ENCODE peak calls at places on chromosomes 16 and 17, in six cellular contexts. One of them, this sample, is unnamed. For H3K4me1, the result is how much of the 10 kb centered on the place peaks cover.

GRCh38 chr17:66542183-66542966 is 240.0 kb downstream of the PRKCA start:
- DNase-seq in H9: no peak
- DNase-seq in mesenchymal stem cell: peak
- DNase-seq in neuronal stem cell: no peak
- DNase-seq in IMR-90: peak
- DNase-seq in H1: no peak
- DNase-seq in this sample: no peak

GRCh38 chr16:27708651-27709050 is 158.7 kb downstream of the KATNIP start:
- DNase-seq in H9: no peak
- DNase-seq in mesenchymal stem cell: no peak
- DNase-seq in neuronal stem cell: no peak
- DNase-seq in IMR-90: no peak
- DNase-seq in H1: no peak
- DNase-seq in this sample: no peak

GRCh38 chr17:70829876-70830275 is 660.5 kb downstream of the KCNJ2 start:
- DNase-seq in H9: no peak
- DNase-seq in mesenchymal stem cell: no peak
- DNase-seq in neuronal stem cell: no peak
- DNase-seq in IMR-90: peak
- DNase-seq in H1: no peak
- DNase-seq in this sample: no peak

GRCh38 chr17:53629188-53629587 is 193.5 kb upstream of the KIF2B start:
- DNase-seq in H9: no peak
- DNase-seq in mesenchymal stem cell: no peak
- DNase-seq in neuronal stem cell: no peak
- DNase-seq in IMR-90: peak
- DNase-seq in H1: no peak
- DNase-seq in this sample: no peak

GRCh38 chr17:9768381-9768934 is 22.9 kb downstream of the DHRS7C start:
- DNase-seq in H9: no peak
- DNase-seq in mesenchymal stem cell: peak
- DNase-seq in neuronal stem cell: peak
- DNase-seq in IMR-90: peak
- DNase-seq in H1: no peak
- DNase-seq in this sample: peak

GRCh38 chr16:1331712-1332617 is 1.5 kb upstream of the BAIAP3 start:
- DNase-seq in H9: peak
- DNase-seq in mesenchymal stem cell: peak
- DNase-seq in neuronal stem cell: no peak
- DNase-seq in IMR-90: peak
- DNase-seq in H1: no peak
- DNase-seq in this sample: peak

GRCh38 chr17:83109793-83110645 is 30.6 kb downstream of the METRNL start:
- DNase-seq in H9: no peak
- DNase-seq in mesenchymal stem cell: peak
- DNase-seq in neuronal stem cell: no peak
- DNase-seq in IMR-90: peak
- DNase-seq in H1: no peak
- DNase-seq in this sample: peak

GRCh38 chr16:1181715-1182671 is 29.1 kb downstream of the CACNA1H start:
- DNase-seq in H9: no peak
- DNase-seq in mesenchymal stem cell: peak
- DNase-seq in neuronal stem cell: no peak
- DNase-seq in IMR-90: peak
- DNase-seq in H1: no peak
- DNase-seq in this sample: no peak

GRCh38 chr17:76131692-76132573 is 9.1 kb downstream of the FOXJ1 start:
- DNase-seq in H9: no peak
- DNase-seq in mesenchymal stem cell: no peak
- DNase-seq in neuronal stem cell: no peak
- DNase-seq in IMR-90: no peak
- DNase-seq in H1: no peak
- DNase-seq in this sample: no peak

GRCh38 chr17:46193246-46193625 is at the start of gene KANSL1:
- DNase-seq in H9: peak
- DNase-seq in mesenchymal stem cell: peak
- DNase-seq in neuronal stem cell: peak
- DNase-seq in IMR-90: peak
- DNase-seq in H1: peak
- DNase-seq in this sample: peak

GRCh38 chr16:50718061-50718760 is 23.7 kb upstream of the CYLD start:
- DNase-seq in H9: no peak
- DNase-seq in mesenchymal stem cell: no peak
- DNase-seq in neuronal stem cell: no peak
- DNase-seq in IMR-90: peak
- DNase-seq in H1: no peak
- DNase-seq in this sample: no peak

GRCh38 chr17:31085563-31085962 is 9.2 kb upstream of the NF1 start:
- DNase-seq in H9: no peak
- DNase-seq in mesenchymal stem cell: peak
- DNase-seq in neuronal stem cell: no peak
- DNase-seq in IMR-90: peak
- DNase-seq in H1: no peak
- DNase-seq in this sample: no peak

GRCh38 chr17:56808503-56808902 is 25.2 kb downstream of the C17orf67 start:
- DNase-seq in H9: no peak
- DNase-seq in mesenchymal stem cell: no peak
- DNase-seq in neuronal stem cell: no peak
- DNase-seq in IMR-90: no peak
- DNase-seq in H1: no peak
- DNase-seq in this sample: no peak

GRCh38 chr17:6059406-6059805 is 10.8 kb upstream of the WSCD1 start:
- DNase-seq in H9: no peak
- DNase-seq in mesenchymal stem cell: no peak
- DNase-seq in neuronal stem cell: no peak
- DNase-seq in IMR-90: no peak
- DNase-seq in H1: no peak
- DNase-seq in this sample: no peak

GRCh38 chr17:83180996-83181481 is 101.6 kb downstream of the METRNL start:
- DNase-seq in H9: peak
- DNase-seq in mesenchymal stem cell: no peak
- DNase-seq in neuronal stem cell: no peak
- DNase-seq in IMR-90: no peak
- DNase-seq in H1: no peak
- DNase-seq in this sample: no peak

GRCh38 chr16:6124136-6124535 is 1026.5 kb upstream of the EEF2KMT start:
- DNase-seq in H9: no peak
- DNase-seq in mesenchymal stem cell: no peak
- DNase-seq in neuronal stem cell: peak
- DNase-seq in IMR-90: no peak
- DNase-seq in H1: no peak
- DNase-seq in this sample: no peak

GRCh38 chr17:72387487-72387886 is 266.7 kb downstream of the SOX9 start:
- DNase-seq in H9: no peak
- DNase-seq in mesenchymal stem cell: peak
- DNase-seq in neuronal stem cell: no peak
- DNase-seq in IMR-90: peak
- DNase-seq in H1: no peak
- DNase-seq in this sample: peak

GRCh38 chr16:2827831-2828520 is 2.1 kb upstream of the ZG16B start:
- DNase-seq in H9: no peak
- DNase-seq in mesenchymal stem cell: no peak
- DNase-seq in neuronal stem cell: no peak
- DNase-seq in IMR-90: no peak
- DNase-seq in H1: no peak
- DNase-seq in this sample: no peak

GRCh38 chr16:64615647-64616280 is 506.1 kb downstream of the CDH11 start:
- DNase-seq in H9: peak
- DNase-seq in mesenchymal stem cell: peak
- DNase-seq in neuronal stem cell: peak
- DNase-seq in IMR-90: peak
- DNase-seq in H1: peak
- DNase-seq in this sample: peak

DNA sequence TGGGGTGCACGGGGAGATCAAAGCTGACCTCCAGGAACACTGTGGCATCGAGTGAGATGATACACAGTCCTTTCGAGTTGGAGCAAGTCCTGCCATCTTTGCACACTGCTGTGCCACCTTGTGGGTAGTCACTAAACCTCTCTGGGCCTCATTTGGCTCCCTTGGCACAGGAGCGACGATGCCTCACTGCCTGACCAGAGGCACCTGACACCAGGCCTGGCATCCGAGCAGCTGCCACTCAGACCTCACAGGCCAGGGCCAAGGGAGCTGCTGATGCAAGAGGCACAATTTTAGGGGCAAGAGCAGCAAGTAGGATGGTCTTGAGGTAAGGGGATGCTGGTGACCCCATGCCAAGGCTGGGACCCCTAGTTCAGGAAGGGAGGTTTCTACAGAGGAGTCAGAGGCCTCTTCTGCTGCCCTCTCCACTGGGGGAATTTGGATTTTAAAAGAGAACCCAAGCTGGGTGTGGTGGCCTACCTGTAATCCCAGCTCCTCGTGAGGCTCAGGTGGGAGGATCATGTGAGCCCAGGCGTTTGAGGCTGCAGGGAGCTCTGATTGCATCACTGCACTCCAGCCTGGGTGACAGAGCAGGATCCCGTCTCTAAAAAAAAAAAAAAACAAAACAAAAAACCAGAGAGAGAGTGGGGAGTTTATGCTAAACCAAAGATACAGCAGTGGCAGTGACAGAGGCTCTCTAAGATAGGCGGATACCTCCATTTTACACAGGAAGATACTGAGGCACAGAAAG is 6.7 kb upstream of the ADGRG1 start:
- DNase-seq in H9: no peak
- DNase-seq in mesenchymal stem cell: no peak
- DNase-seq in neuronal stem cell: no peak
- DNase-seq in IMR-90: no peak
- DNase-seq in H1: no peak
- DNase-seq in this sample: no peak
- H3K4me1 ChIP-seq in H9: under half
- H3K4me1 ChIP-seq in mesenchymal stem cell: half or more
- H3K4me1 ChIP-seq in neuronal stem cell: under half
- H3K4me1 ChIP-seq in IMR-90: under half
- H3K4me1 ChIP-seq in H1: under half
- H3K4me1 ChIP-seq in this sample: under half

GRCh38 chr17:4341616-4341977 is 24.9 kb downstream of the UBE2G1 start:
- DNase-seq in H9: no peak
- DNase-seq in mesenchymal stem cell: no peak
- DNase-seq in neuronal stem cell: no peak
- DNase-seq in IMR-90: no peak
- DNase-seq in H1: no peak
- DNase-seq in this sample: no peak
- H3K4ac ChIP-seq in H9: no peak
- H3K4ac ChIP-seq in mesenchymal stem cell: no peak
- H3K4ac ChIP-seq in neuronal stem cell: no peak
- H3K4ac ChIP-seq in IMR-90: no peak
- H3K4ac ChIP-seq in H1: no peak
- H3K4ac ChIP-seq in this sample: no peak

GRCh38 chr17:49633762-49634486 is 44.0 kb downstream of the SPOP start:
- DNase-seq in H9: no peak
- DNase-seq in mesenchymal stem cell: no peak
- DNase-seq in neuronal stem cell: peak
- DNase-seq in IMR-90: no peak
- DNase-seq in H1: no peak
- DNase-seq in this sample: peak
- H3K27ac ChIP-seq in H9: no peak
- H3K27ac ChIP-seq in mesenchymal stem cell: no peak
- H3K27ac ChIP-seq in neuronal stem cell: no peak
- H3K27ac ChIP-seq in IMR-90: no peak
- H3K27ac ChIP-seq in H1: no peak
- H3K27ac ChIP-seq in this sample: no peak

DNA sequence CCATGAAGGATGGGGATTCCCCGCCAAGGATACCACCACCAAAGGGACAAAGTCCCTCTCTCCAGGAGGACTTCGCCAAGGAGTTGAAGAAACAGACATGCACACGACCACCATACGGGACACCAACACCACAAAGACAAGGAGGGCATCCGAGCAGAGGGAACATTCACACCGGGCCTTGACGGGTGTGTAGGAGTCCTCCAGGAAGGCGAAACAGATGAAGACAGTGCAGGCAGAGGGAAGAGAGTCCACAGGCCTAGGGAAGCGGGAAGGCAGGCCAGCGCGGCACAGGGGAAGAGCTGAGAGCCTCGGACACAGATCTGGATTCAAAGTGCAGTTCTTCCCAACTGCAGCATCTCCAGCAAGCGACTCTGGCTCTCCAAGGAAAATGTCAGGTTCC is 10.8 kb downstream of the COTL1 start:
- DNase-seq in H9: no peak
- DNase-seq in mesenchymal stem cell: no peak
- DNase-seq in neuronal stem cell: no peak
- DNase-seq in IMR-90: no peak
- DNase-seq in H1: no peak
- DNase-seq in this sample: no peak
- H3K4me1 ChIP-seq in H9: under half
- H3K4me1 ChIP-seq in mesenchymal stem cell: under half
- H3K4me1 ChIP-seq in neuronal stem cell: under half
- H3K4me1 ChIP-seq in IMR-90: under half
- H3K4me1 ChIP-seq in H1: under half
- H3K4me1 ChIP-seq in this sample: under half

GRCh38 chr17:38871992-38872605 is 2.2 kb downstream of the LASP1 start:
- DNase-seq in H9: no peak
- DNase-seq in mesenchymal stem cell: no peak
- DNase-seq in neuronal stem cell: no peak
- DNase-seq in IMR-90: no peak
- DNase-seq in H1: no peak
- DNase-seq in this sample: no peak

GRCh38 chr17:38874505-38875419 is 4.9 kb downstream of the LASP1 start:
- DNase-seq in H9: peak
- DNase-seq in mesenchymal stem cell: no peak
- DNase-seq in neuronal stem cell: no peak
- DNase-seq in IMR-90: no peak
- DNase-seq in H1: no peak
- DNase-seq in this sample: no peak

GRCh38 chr17:38873646-38874380 is 4.0 kb downstream of the LASP1 start:
- DNase-seq in H9: peak
- DNase-seq in mesenchymal stem cell: no peak
- DNase-seq in neuronal stem cell: no peak
- DNase-seq in IMR-90: no peak
- DNase-seq in H1: no peak
- DNase-seq in this sample: no peak

GRCh38 chr17:38871247-38871991 is 1.6 kb downstream of the LASP1 start:
- DNase-seq in H9: peak
- DNase-seq in mesenchymal stem cell: peak
- DNase-seq in neuronal stem cell: no peak
- DNase-seq in IMR-90: peak
- DNase-seq in H1: no peak
- DNase-seq in this sample: peak

GRCh38 chr17:38872671-38873385 is 3.0 kb downstream of the LASP1 start:
- DNase-seq in H9: no peak
- DNase-seq in mesenchymal stem cell: no peak
- DNase-seq in neuronal stem cell: no peak
- DNase-seq in IMR-90: no peak
- DNase-seq in H1: no peak
- DNase-seq in this sample: no peak
- H3K4ac ChIP-seq in H9: no peak
- H3K4ac ChIP-seq in mesenchymal stem cell: no peak
- H3K4ac ChIP-seq in neuronal stem cell: no peak
- H3K4ac ChIP-seq in IMR-90: peak
- H3K4ac ChIP-seq in H1: no peak
- H3K4ac ChIP-seq in this sample: no peak